ENCODE peak calls at places on chromosome 1, in eight cellular contexts. G is IMR-90, Q is esophagus squamous epithelium, V is psoas muscle, S is GM23338, L is A673, C is Panc1, N is kidney. D is an unnamed sample.

GRCh38 chr1:156101880-156102279 is 12.6 kb upstream of the LMNA start:
- DNase-seq in N (no peak), S (no peak), Q (no peak), C (no peak), L (no peak), G (no peak), V (peak), D (no peak)

GRCh38 chr1:63367218-63368103 is at the start of gene ALG6:
- DNase-seq in V (peak), C (peak), L (peak), Q (peak), N (peak), G (peak), S (peak), D (peak)

GRCh38 chr1:22689505-22689904 is 21.1 kb upstream of the EPHB2 start:
- DNase-seq in G (peak), C (peak), Q (no peak), S (no peak), V (no peak), L (no peak), N (no peak), D (no peak)

GRCh38 chr1:7810395-7810794 is 26.3 kb downstream of the PER3 start:
- DNase-seq in G (peak), S (no peak), C (peak), L (peak), Q (no peak), N (no peak), V (peak), D (no peak)

GRCh38 chr1:115908565-115909334 is 67.6 kb upstream of the SLC22A15 start:
- DNase-seq in S (no peak), Q (no peak), N (no peak), C (no peak), L (no peak), G (no peak), V (no peak), D (no peak)

GRCh38 chr1:25042876-25043580 is 113.0 kb upstream of the RUNX3 start:
- DNase-seq in V (no peak), Q (no peak), C (no peak), L (no peak), N (no peak), S (no peak), G (no peak), D (no peak)

GRCh38 chr1:22920734-22921451 is 51.8 kb downstream of the LACTBL1 start:
- DNase-seq in V (no peak), G (no peak), S (no peak), L (no peak), N (no peak), Q (no peak), C (no peak), D (no peak)

GRCh38 chr1:161486806-161487482 is 18.3 kb upstream of the FCGR2A start:
- DNase-seq in C (peak), S (peak), L (peak), V (no peak), Q (no peak), N (no peak), G (peak), D (no peak)

GRCh38 chr1:8121261-8122159 is 95.4 kb upstream of the ERRFI1 start:
- DNase-seq in Q (no peak), C (peak), V (peak), G (peak), S (no peak), N (peak), L (no peak), D (no peak)

GRCh38 chr1:183956559-183957188 is 80.9 kb downstream of the COLGALT2 start:
- DNase-seq in V (no peak), S (no peak), G (peak), L (peak), N (no peak), Q (no peak), C (peak), D (peak)

GRCh38 chr1:56411484-56412180 is 167.7 kb downstream of the PLPP3 start:
- DNase-seq in S (no peak), C (no peak), Q (no peak), V (no peak), G (no peak), L (no peak), N (no peak), D (no peak)

GRCh38 chr1:159879977-159880376 is 17.5 kb upstream of the VSIG8 start:
- DNase-seq in N (no peak), V (no peak), G (peak), L (peak), S (no peak), C (no peak), Q (no peak), D (no peak)

GRCh38 chr1:170162385-170163226 is 16.8 kb downstream of the NTMT2 start:
- DNase-seq in Q (no peak), N (no peak), L (no peak), G (peak), S (peak), C (no peak), V (peak), D (no peak)

GRCh38 chr1:27563407-27564263 is 40.3 kb downstream of the AHDC1 start:
- DNase-seq in V (peak), L (no peak), C (no peak), Q (no peak), S (no peak), N (peak), G (peak), D (no peak)

GRCh38 chr1:71753746-71754145 is 528.6 kb downstream of the NEGR1 start:
- DNase-seq in G (no peak), Q (no peak), N (no peak), C (no peak), V (no peak), L (no peak), S (peak), D (no peak)

GRCh38 chr1:36464605-36465393 is 615 bp upstream of the MRPS15 start:
- DNase-seq in C (peak), S (peak), G (peak), L (no peak), N (no peak), V (no peak), Q (no peak), D (no peak)
- H3K4me3 ChIP-seq in C (peak), S (peak), G (peak), L (peak), N (peak), V (peak), Q (peak), D (peak)

GRCh38 chr1:40382601-40383000 is 9.1 kb downstream of the SMAP2 start:
- DNase-seq in N (no peak), Q (no peak), V (no peak), C (no peak), G (no peak), L (no peak), S (no peak), D (no peak)
- TF ChIP-seq CTCF in N (no peak), Q (no peak), V (no peak), C (no peak), G (no peak), L (peak), S (no peak), D (no peak)

GRCh38 chr1:11788549-11789053 is 17.2 kb downstream of the MTHFR start:
- DNase-seq in L (no peak), C (no peak), N (no peak), G (no peak), S (no peak), V (no peak), Q (no peak), D (no peak)

GRCh38 chr1:11789126-11790067 is 16.4 kb downstream of the MTHFR start:
- DNase-seq in Q (no peak), S (no peak), C (no peak), G (no peak), L (no peak), V (no peak), N (peak), D (no peak)

GRCh38 chr1:11790880-11791715 is 14.7 kb downstream of the MTHFR start:
- DNase-seq in V (peak), S (no peak), L (no peak), Q (peak), N (peak), C (no peak), G (peak), D (no peak)

GRCh38 chr1:11792106-11792505 is 13.7 kb downstream of the MTHFR start:
- DNase-seq in L (no peak), C (no peak), V (no peak), N (peak), G (no peak), S (no peak), Q (no peak), D (no peak)

DNA sequence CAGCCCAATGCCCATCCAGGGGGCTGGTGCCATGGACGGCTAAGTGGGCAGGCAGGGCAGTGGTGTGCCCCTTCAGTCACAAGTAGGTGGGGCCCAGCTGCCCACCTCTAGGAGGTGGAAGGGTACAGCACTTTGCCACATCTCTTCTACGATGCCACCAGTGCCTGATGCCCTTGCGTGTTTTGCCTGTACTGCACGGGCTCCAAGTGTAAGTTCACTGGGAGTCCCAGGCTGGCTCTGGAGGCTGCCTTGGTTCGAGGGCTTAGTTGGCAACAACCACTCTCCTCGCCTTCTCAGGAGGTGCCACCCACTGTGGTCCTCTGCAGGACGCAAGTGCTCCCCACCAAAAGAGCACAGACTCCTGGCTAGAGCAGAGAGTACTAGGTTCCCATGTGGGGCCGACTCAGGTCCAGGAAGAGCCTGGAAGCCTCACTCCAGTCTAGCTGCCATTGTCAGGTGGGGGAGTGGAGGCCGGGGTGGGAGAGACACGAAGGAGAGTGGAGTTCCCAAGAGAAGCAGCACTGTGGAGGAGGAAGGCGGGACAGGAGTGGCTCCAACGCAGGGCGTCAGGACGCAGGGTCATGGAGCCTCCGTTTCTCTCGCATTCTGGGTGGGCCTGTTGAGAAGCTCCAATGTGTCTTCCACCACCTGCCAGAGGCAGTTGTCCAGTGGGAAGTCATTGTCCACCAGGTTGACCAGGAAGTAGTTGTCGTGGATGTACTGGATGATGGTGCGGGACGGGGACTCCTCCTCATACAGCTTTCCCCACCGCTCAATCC is 15.5 kb downstream of the MTHFR start:
- DNase-seq in L (no peak), V (no peak), G (no peak), N (no peak), Q (no peak), S (no peak), C (no peak), D (no peak)
- H3K4me3 ChIP-seq in L (no peak), V (peak), G (no peak), N (peak), Q (peak), S (no peak), C (no peak), D (no peak)

GRCh38 chr1:32240140-32240951 is 6.7 kb upstream of the FAM167B start:
- DNase-seq in G (peak), L (peak), Q (no peak), V (peak), S (peak), C (no peak), N (peak), D (no peak)
- TF ChIP-seq CTCF in G (peak), L (peak), Q (peak), V (peak), S (no peak), C (peak), N (peak), D (no peak)

DNA sequence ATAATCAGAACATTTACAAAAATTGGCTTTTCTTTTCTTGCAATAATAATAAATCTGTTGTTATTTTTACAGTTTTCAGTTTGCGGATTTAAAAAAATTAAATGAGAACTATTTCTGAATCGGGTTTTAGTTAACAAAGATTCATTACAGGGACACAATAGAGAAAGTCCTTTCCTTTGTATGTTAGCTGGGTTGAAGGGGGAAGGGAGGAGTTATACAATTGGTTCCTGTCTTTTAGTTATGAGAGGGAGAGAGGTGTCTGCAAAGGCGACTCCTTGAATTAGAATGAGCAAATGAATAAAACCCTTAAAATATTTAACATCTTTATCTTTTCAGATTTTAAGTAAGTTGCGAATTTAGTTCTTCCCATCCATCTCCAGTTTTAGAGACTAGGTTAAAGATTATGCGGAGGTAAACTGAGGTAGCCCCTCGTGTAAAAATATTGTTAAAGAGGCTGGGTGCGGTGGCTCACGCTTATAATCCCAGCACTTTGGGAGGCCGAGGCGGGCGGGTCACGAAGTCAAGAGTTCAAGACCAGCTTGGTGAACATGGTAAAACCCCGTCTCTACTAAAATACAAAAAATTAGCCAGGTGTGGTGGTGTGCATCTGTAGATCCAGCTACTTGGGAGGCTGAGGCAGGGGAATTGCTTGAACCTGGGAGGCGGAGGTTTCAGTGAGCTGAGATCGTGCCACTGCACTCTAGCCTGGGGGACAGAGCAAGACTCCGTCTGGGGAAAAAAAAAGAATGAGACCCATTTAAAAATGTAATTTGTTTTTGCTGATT is 3.9 kb downstream of the SPEN start:
- DNase-seq in G (no peak), N (no peak), L (no peak), C (no peak), S (peak), Q (no peak), V (no peak), D (no peak)
- H3K4me3 ChIP-seq in G (no peak), N (no peak), L (no peak), C (no peak), S (peak), Q (no peak), V (peak), D (peak)

DNA sequence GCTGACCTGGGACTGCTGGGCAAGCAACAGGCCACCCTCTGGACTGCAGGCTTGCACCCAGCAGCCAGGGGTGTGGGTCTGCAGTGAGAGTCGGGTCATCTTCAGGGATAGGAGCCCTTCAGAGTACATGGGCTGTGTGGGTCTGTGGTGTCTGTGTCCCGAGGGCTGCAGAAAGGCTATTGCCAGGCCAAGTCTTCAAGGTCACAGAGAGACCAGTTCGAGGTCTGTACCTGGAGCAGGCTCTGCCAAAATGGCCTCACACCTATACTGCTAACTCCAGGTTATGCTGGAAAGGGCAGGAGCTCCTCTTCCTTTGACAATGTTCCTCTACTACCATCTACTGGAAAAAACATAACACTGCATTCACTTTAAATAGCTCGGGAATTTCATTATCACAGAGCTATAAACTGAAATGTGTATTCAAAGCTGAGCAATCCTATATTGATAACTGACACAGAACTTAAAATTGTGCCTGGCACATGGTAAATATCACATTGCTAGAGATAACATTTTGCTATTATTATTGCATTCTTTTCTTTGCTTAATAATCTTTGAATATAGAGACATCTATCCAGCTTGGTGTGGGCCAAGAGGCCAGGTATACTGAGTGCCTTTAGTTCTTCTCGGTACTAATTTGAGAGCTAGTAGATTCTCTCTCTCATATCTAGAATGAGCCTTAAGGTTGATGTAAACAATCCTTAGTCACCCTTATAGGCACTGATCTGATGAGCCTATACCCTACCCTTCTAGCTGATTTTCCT is 6.9 kb upstream of the DNAH14 start:
- DNase-seq in L (peak), S (peak), N (peak), C (no peak), V (no peak), G (peak), Q (no peak), D (no peak)
- TF ChIP-seq CTCF in L (peak), S (peak), N (peak), C (peak), V (peak), G (peak), Q (peak), D (peak)

DNA sequence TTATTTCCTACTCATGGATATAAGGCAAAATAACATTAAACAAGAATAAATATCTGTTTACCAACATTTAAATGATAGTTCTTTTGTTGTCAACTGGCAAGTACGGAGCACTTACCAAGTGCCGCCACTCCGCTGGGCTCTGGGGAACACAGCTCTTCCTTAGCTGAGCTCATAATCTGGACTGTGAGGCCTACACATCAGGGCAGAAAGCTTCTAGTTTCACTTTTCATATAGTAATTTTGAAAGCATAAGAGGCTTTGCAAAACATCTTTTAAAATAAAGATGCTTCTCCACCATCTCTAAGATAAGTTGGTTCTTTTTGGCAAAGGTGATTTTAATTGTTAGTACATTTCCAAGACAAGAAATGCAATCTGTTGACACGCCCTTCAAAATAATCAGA is 239.6 kb upstream of the C1orf105 start:
- DNase-seq in C (no peak), L (peak), S (peak), Q (no peak), N (peak), V (peak), G (peak), D (peak)
- H3K4me3 ChIP-seq in C (peak), L (no peak), S (no peak), Q (peak), N (peak), V (peak), G (peak), D (peak)